ENCODE peak calls at places on chromosomes 13 and 19, in nine cellular contexts. S is psoas muscle, X is endodermal cell, B is body of pancreas, D is uterus, F is esophagus muscularis mucosa, L is neural progenitor cell, N is SK-N-SH, T is keratinocyte. Z is an unnamed sample. For H3K4me1, the result is how much of the 10 kb centered on the place peaks cover.

GRCh38 chr19:56137405-56137804 is 3.7 kb upstream of the ZNF444 start:
- DNase-seq in D (no peak), B (peak), X (no peak), N (no peak), L (no peak), T (no peak), F (no peak), S (no peak), Z (no peak)

GRCh38 chr19:6802336-6803035 is 30.0 kb downstream of the VAV1 start:
- DNase-seq in L (peak), N (no peak), F (peak), D (peak), X (peak), S (peak), T (no peak), B (no peak), Z (no peak)

GRCh38 chr13:106573855-106574254 is 5.9 kb upstream of the ARGLU1 start:
- DNase-seq in N (no peak), D (peak), X (no peak), S (peak), T (no peak), B (no peak), F (no peak), L (no peak), Z (no peak)

GRCh38 chr13:32811297-32811800 is 204.9 kb upstream of the KL start:
- DNase-seq in D (no peak), N (no peak), T (no peak), X (no peak), F (peak), S (no peak), B (no peak), L (peak), Z (no peak)

GRCh38 chr13:51017516-51017915 is 93.6 kb downstream of the C13orf42 start:
- DNase-seq in L (no peak), F (peak), B (no peak), T (no peak), D (no peak), S (no peak), N (no peak), X (no peak), Z (no peak)

GRCh38 chr19:4539697-4540581 is at the start of gene LRG1:
- DNase-seq in D (peak), B (peak), X (peak), F (no peak), N (no peak), T (no peak), L (no peak), S (no peak), Z (no peak)

GRCh38 chr19:5138606-5139594 is 170.0 kb downstream of the KDM4B start:
- DNase-seq in S (no peak), B (no peak), X (no peak), D (no peak), F (no peak), N (no peak), L (no peak), T (no peak), Z (no peak)

GRCh38 chr19:55492362-55492944 is 4.2 kb downstream of the SSC5D start:
- DNase-seq in N (no peak), S (no peak), D (peak), B (no peak), L (no peak), X (no peak), T (no peak), F (no peak), Z (no peak)

GRCh38 chr13:80276371-80277289 is 64.3 kb downstream of the SPRY2 start:
- DNase-seq in L (peak), D (no peak), X (no peak), B (no peak), S (no peak), N (no peak), F (peak), T (no peak), Z (no peak)

GRCh38 chr19:35267818-35268545 is 780 bp upstream of the USF2 start:
- DNase-seq in L (peak), N (peak), F (no peak), T (no peak), X (peak), S (peak), D (peak), B (peak), Z (peak)

GRCh38 chr19:34217952-34218817 is 36.2 kb upstream of the GARRE1 start:
- DNase-seq in B (no peak), S (no peak), T (no peak), N (peak), L (no peak), F (no peak), D (peak), X (no peak), Z (no peak)

GRCh38 chr19:16419671-16420394 is 51.9 kb downstream of the EPS15L1 start:
- DNase-seq in T (no peak), B (no peak), L (no peak), S (no peak), N (no peak), X (peak), F (no peak), D (no peak), Z (no peak)

GRCh38 chr13:49791753-49792549 is 531 bp downstream of the KPNA3 start:
- DNase-seq in N (no peak), T (no peak), F (no peak), D (peak), S (peak), B (peak), X (peak), L (peak), Z (peak)

GRCh38 chr19:15231256-15231655 is 992 bp downstream of the EPHX3 start:
- DNase-seq in L (no peak), B (no peak), T (no peak), F (no peak), X (no peak), S (no peak), N (no peak), D (no peak), Z (no peak)

GRCh38 chr13:114115191-114115671 is 17.2 kb downstream of the RASA3 start:
- DNase-seq in X (peak), T (no peak), S (peak), F (no peak), D (peak), N (no peak), L (no peak), B (no peak), Z (peak)

GRCh38 chr19:58513694-58514563 is 2.1 kb upstream of the SLC27A5 start:
- DNase-seq in S (peak), X (peak), F (no peak), T (peak), L (peak), D (peak), N (peak), B (peak), Z (no peak)

GRCh38 chr19:16831531-16831930 is 2.3 kb downstream of the SIN3B start:
- DNase-seq in X (no peak), F (no peak), D (no peak), L (no peak), N (no peak), B (no peak), T (no peak), S (no peak), Z (no peak)

GRCh38 chr13:86918682-86919081 is 752.5 kb upstream of the SLITRK5 start:
- DNase-seq in T (no peak), B (no peak), N (no peak), L (no peak), X (no peak), F (no peak), S (no peak), D (no peak), Z (no peak)

GRCh38 chr19:46378268-46378667 is 31.4 kb downstream of the PPP5C start:
- DNase-seq in D (no peak), T (no peak), F (no peak), S (no peak), X (no peak), L (no peak), B (no peak), N (no peak), Z (no peak)

GRCh38 chr13:78265098-78265497 is 338.3 kb downstream of the POU4F1 start:
- DNase-seq in D (no peak), S (no peak), N (peak), T (no peak), F (no peak), L (no peak), X (no peak), B (no peak), Z (no peak)

DNA sequence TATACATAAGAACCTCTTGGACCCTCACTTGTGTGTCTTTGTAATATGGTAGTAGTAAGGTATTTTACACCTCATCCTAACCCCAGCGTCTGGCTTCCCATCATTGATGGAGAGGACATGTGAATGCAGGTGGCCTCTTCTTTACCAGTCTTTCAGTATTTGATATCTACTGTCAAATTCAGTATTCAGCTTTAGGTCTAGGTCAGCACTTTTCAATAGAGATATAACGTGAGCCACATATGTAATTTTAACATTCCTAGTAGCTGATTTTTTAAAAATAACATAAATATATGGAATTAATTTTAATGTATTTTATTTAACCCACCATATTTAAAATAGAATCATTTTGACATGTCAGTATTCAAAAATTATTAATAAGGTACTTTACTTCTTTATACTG is 2.9 kb downstream of the RAP2A start:
- DNase-seq in B (no peak), S (no peak), N (no peak), F (no peak), T (no peak), L (no peak), D (no peak), X (no peak), Z (no peak)
- H3K4me3 ChIP-seq in B (no peak), S (peak), N (peak), F (no peak), T (no peak), L (peak), D (no peak), X (peak), Z (no peak)

DNA sequence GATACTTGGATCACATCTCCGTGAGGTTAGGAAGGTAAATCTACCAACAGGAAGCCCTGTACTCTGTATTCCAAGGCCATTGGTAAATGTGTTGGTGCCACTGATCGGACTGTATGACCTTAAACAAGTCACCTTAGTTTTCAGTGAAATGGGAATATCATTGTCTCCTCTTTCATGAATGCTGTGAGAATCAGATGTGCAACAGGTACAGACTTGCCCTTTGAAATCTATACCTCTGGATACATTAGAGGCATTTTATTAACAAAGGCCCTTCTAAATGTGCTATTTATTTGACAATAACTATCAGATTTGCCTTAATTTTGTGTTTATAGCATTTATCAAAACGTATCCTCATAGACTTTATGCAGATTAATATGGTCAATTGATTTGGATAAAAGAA is 11.0 kb downstream of the NHLRC3 start:
- DNase-seq in S (no peak), D (no peak), F (no peak), B (no peak), T (no peak), X (no peak), N (no peak), L (no peak), Z (no peak)
- TF ChIP-seq CTCF in S (no peak), D (no peak), F (no peak), B (no peak), T (no peak), X (no peak), N (no peak), L (no peak), Z (no peak)

GRCh38 chr19:54077334-54077733 is 3.8 kb downstream of the TARM1 start:
- DNase-seq in S (no peak), F (no peak), D (no peak), N (no peak), T (no peak), X (no peak), B (no peak), L (no peak), Z (no peak)
- H3K4me1 ChIP-seq in S (under half), F (under half), D (under half), N (under half), T (under half), X (under half), B (under half), L (under half), Z (under half)

DNA sequence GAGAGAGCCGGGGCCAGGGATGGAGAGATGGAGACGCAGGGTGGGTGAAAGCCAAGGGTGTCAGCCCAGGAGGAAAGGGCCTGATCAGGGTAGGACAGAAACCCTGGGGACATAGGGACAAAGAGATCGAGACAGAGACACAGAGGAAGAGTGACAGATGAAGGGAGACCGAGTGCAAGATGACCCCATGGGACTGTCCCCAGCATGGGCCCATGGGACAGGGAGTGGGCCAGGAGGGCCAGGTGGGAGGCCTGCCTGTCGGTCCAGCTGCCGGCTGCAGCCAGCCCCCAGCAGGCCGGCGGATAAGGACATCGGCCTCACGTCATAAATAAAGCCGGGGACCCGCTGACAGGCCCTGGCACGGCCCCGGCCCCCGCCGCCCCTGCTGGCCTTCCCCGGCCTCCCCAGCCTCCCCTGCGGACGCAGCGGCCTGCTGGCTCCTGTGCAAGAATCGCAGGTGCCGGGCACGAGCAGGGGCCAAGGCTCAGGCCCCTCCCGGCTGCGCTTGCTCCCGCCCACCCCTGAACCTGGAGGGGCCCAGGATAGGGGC is 6.3 kb downstream of the REX1BD start:
- DNase-seq in T (no peak), N (peak), D (no peak), L (peak), S (no peak), F (no peak), B (no peak), X (peak), Z (no peak)
- H3K4me3 ChIP-seq in T (peak), N (peak), D (no peak), L (peak), S (peak), F (peak), B (no peak), X (peak), Z (peak)

GRCh38 chr19:48254529-48254970 is 1.2 kb downstream of the CARD8 start:
- DNase-seq in L (no peak), F (no peak), X (no peak), N (no peak), B (no peak), T (no peak), S (no peak), D (no peak), Z (no peak)

GRCh38 chr19:48252625-48253024 is 3.1 kb downstream of the CARD8 start:
- DNase-seq in B (no peak), D (no peak), S (no peak), F (no peak), T (no peak), X (no peak), L (no peak), N (no peak), Z (no peak)

GRCh38 chr19:48258350-48258749 is 2.6 kb upstream of the CARD8 start:
- DNase-seq in X (no peak), N (no peak), T (no peak), D (no peak), B (no peak), S (no peak), L (no peak), F (no peak), Z (no peak)

GRCh38 chr19:48253999-48254398 is 1.7 kb downstream of the CARD8 start:
- DNase-seq in T (no peak), S (no peak), L (no peak), B (no peak), F (no peak), X (no peak), N (no peak), D (no peak), Z (no peak)

GRCh38 chr19:48255376-48256303 is at the start of gene CARD8:
- DNase-seq in B (peak), D (peak), S (peak), L (peak), N (peak), X (peak), T (no peak), F (peak), Z (peak)
- TF ChIP-seq CTCF in B (no peak), D (peak), S (no peak), L (peak), N (no peak), X (peak), T (no peak), F (peak), Z (no peak)

DNA sequence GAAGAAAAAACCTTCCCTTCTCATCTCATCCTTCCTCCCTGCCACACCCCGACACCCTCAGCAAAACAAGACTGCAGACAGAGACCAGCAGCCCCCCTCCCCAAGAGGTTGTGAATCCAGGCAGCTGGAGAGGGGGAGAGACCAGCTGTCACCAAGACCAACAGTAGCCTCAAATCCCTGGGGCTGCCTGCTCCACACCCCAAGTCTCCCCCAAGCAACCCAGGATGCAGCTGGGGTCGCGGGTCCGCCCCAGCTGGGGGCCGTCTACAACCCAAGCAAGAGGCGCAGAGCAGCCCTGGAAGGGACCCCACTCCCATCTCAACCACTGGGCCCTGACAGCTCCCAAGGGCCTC is 7.1 kb downstream of the KLF16 start:
- DNase-seq in D (no peak), B (no peak), F (no peak), S (no peak), N (no peak), X (no peak), T (no peak), L (no peak), Z (no peak)
- H3K4me1 ChIP-seq in D (under half), B (half or more), F (half or more), S (under half), N (half or more), X (under half), T (half or more), L (half or more), Z (under half)

Z was measured in Caco-2.